ENCODE peak calls at places on chromosomes 12 and 14, in eight cellular contexts. D is mucosa of descending colon, I is WERI-Rb-1, Q is mesothelial cell of epicardium, W is hepatocyte, E is stomach, Z is heart left ventricle, Y is Calu3. L is an unnamed sample.

GRCh38 chr14:90568405-90568804 is 171.6 kb downstream of the CALM1 start:
- DNase-seq in W (no peak), D (no peak), Q (no peak), I (no peak), Y (no peak), Z (no peak), E (no peak), L (no peak)

GRCh38 chr12:9792961-9793617 is 32.4 kb upstream of the CD69 start:
- DNase-seq in Q (no peak), Z (no peak), D (no peak), E (no peak), Y (no peak), W (no peak), I (no peak), L (no peak)

GRCh38 chr14:32252030-32252670 is 49.1 kb upstream of the RNU6-8 start:
- DNase-seq in Z (peak), I (peak), Y (peak), E (peak), W (peak), Q (peak), D (peak), L (no peak)

GRCh38 chr12:509494-509893 is 49.8 kb downstream of the B4GALNT3 start:
- DNase-seq in Y (peak), Z (peak), W (no peak), I (no peak), E (peak), Q (no peak), D (peak), L (no peak)

GRCh38 chr12:2749580-2749979 is 45.2 kb upstream of the FKBP4 start:
- DNase-seq in W (no peak), D (no peak), Z (no peak), Y (no peak), Q (no peak), I (no peak), E (no peak), L (no peak)

GRCh38 chr14:76955575-76956252 is 72.8 kb downstream of the IRF2BPL start:
- DNase-seq in Z (peak), I (no peak), Y (no peak), W (no peak), E (no peak), Q (no peak), D (no peak), L (no peak)

GRCh38 chr14:58315606-58316005 is 17.3 kb downstream of the ARID4A start:
- DNase-seq in I (no peak), Y (no peak), E (no peak), Z (no peak), Q (no peak), W (no peak), D (no peak), L (no peak)

GRCh38 chr12:13444076-13444475 is 247.6 kb downstream of the EMP1 start:
- DNase-seq in I (no peak), W (no peak), D (no peak), Z (no peak), Y (no peak), E (no peak), Q (no peak), L (no peak)

GRCh38 chr12:49413796-49414195 is 46.5 kb downstream of the SPATS2 start:
- DNase-seq in I (no peak), W (no peak), Q (no peak), Z (no peak), D (no peak), Y (no peak), E (no peak), L (no peak)

GRCh38 chr12:92827836-92828431 is 101.2 kb downstream of the EEA1 start:
- DNase-seq in W (peak), Q (no peak), I (peak), Z (no peak), Y (peak), E (no peak), D (peak), L (no peak)

GRCh38 chr12:127957001-127957660 is 309.8 kb upstream of the TMEM132C start:
- DNase-seq in D (no peak), W (no peak), Q (no peak), I (no peak), Y (no peak), E (no peak), Z (no peak), L (no peak)

GRCh38 chr12:95218852-95219171 is 1.2 kb downstream of the VEZT start:
- DNase-seq in Y (peak), E (no peak), Q (no peak), D (peak), Z (no peak), W (no peak), I (peak), L (no peak)

GRCh38 chr12:24172773-24173447 is 223.4 kb upstream of the SOX5 start:
- DNase-seq in Y (no peak), W (peak), Z (no peak), I (no peak), D (no peak), E (no peak), Q (no peak), L (no peak)

GRCh38 chr14:50529288-50530179 is 2.8 kb downstream of the MAP4K5 start:
- DNase-seq in D (no peak), Q (no peak), I (no peak), Z (no peak), E (no peak), Y (no peak), W (no peak), L (no peak)

GRCh38 chr12:47844264-47845020 is 24.7 kb upstream of the HDAC7 start:
- DNase-seq in W (no peak), D (no peak), Y (no peak), Q (no peak), E (no peak), Z (no peak), I (no peak), L (no peak)

GRCh38 chr12:45244561-45245348 is 28.9 kb downstream of the ANO6 start:
- DNase-seq in Q (no peak), E (no peak), W (no peak), Z (no peak), Y (no peak), I (no peak), D (peak), L (no peak)
- TF ChIP-seq CTCF in Q (no peak), E (no peak), W (no peak), Z (no peak), Y (no peak), I (no peak), D (no peak), L (no peak)

DNA sequence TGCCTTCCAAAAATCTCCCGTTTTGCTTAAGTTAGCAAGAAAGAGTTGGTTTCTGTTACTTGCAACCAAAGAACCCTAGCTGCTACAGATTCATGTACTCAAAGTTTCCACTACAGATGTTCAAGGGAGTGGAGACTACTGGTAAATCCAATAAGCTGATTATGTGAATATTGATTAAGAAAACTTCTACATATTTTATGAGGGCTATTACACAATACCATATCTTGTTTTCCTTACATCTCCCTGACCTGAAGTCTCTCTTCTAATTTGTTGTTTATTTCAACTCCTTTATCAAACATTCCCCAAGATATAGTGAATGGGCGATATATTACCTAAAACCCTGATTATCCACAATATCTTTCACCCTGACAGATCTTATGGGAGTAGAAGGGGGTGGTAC is 164.4 kb upstream of the PLXNC1 start:
- DNase-seq in D (no peak), Y (no peak), E (no peak), I (no peak), W (no peak), Z (no peak), Q (no peak), L (no peak)
- TF ChIP-seq CTCF in D (no peak), Y (no peak), E (no peak), I (no peak), W (no peak), Z (no peak), Q (no peak), L (no peak)

GRCh38 chr12:131915774-131916173 is 13.3 kb upstream of the PUS1 start:
- DNase-seq in Z (no peak), Q (no peak), W (no peak), D (no peak), Y (no peak), I (no peak), E (no peak), L (no peak)
- TF ChIP-seq CTCF in Z (no peak), Q (no peak), W (no peak), D (no peak), Y (no peak), I (no peak), E (no peak), L (no peak)

GRCh38 chr12:98939350-98939749 is 294.3 kb downstream of the APAF1 start:
- DNase-seq in W (peak), I (peak), Q (no peak), E (no peak), Y (no peak), D (no peak), Z (no peak), L (no peak)

GRCh38 chr12:98945864-98946263 is 300.8 kb downstream of the APAF1 start:
- DNase-seq in E (no peak), Q (no peak), Z (no peak), D (no peak), Y (no peak), W (no peak), I (no peak), L (no peak)

GRCh38 chr12:98935847-98936246 is 290.8 kb downstream of the APAF1 start:
- DNase-seq in D (no peak), Q (no peak), I (no peak), E (no peak), Y (no peak), W (no peak), Z (no peak), L (no peak)

DNA sequence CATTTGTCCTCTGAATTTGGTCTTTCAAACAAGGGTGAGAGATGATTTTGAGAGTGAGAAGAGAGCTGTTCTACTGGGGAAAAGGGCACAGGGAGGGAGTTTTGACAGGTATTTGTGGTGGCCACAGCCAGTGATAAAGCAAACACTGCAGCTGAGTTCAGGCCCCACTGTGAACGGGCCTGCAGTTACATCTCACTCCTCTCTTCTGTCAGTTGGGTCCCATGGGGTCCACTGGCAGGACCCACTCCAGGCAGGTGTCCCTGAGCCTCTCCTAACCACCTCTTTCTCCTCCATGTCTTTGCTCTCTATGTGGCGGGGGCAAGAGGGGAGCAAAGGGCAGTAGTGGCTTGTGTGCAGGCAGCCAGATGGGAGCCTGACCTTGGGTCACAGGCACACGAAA is 294.8 kb downstream of the APAF1 start:
- DNase-seq in W (no peak), E (no peak), I (no peak), Y (no peak), D (no peak), Z (no peak), Q (no peak), L (no peak)
- TF ChIP-seq CTCF in W (no peak), E (no peak), I (no peak), Y (no peak), D (no peak), Z (no peak), Q (no peak), L (no peak)

GRCh38 chr14:97410667-97411286 is 613.6 kb downstream of the VRK1 start:
- DNase-seq in Z (no peak), E (no peak), Q (no peak), Y (no peak), I (no peak), D (no peak), W (no peak), L (no peak)
- TF ChIP-seq CTCF in Z (no peak), E (no peak), Q (no peak), Y (no peak), I (no peak), D (no peak), W (peak), L (no peak)

DNA sequence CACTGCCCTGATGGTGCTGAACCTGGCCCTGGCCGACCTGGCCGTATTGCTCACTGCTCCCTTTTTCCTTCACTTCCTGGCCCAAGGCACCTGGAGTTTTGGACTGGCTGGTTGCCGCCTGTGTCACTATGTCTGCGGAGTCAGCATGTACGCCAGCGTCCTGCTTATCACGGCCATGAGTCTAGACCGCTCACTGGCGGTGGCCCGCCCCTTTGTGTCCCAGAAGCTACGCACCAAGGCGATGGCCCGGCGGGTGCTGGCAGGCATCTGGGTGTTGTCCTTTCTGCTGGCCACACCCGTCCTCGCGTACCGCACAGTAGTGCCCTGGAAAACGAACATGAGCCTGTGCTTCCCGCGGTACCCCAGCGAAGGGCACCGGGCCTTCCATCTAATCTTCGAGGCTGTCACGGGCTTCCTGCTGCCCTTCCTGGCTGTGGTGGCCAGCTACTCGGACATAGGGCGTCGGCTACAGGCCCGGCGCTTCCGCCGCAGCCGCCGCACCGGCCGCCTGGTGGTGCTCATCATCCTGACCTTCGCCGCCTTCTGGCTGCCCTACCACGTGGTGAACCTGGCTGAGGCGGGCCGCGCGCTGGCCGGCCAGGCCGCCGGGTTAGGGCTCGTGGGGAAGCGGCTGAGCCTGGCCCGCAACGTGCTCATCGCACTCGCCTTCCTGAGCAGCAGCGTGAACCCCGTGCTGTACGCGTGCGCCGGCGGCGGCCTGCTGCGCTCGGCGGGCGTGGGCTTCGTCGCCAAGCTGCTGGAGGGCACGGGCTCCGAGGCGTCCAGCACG is 4.7 kb downstream of the LTB4R start:
- DNase-seq in Z (peak), Y (peak), Q (no peak), D (peak), E (peak), I (no peak), W (no peak), L (no peak)
- TF ChIP-seq CTCF in Z (peak), Y (no peak), Q (no peak), D (peak), E (no peak), I (no peak), W (no peak), L (no peak)

DNA sequence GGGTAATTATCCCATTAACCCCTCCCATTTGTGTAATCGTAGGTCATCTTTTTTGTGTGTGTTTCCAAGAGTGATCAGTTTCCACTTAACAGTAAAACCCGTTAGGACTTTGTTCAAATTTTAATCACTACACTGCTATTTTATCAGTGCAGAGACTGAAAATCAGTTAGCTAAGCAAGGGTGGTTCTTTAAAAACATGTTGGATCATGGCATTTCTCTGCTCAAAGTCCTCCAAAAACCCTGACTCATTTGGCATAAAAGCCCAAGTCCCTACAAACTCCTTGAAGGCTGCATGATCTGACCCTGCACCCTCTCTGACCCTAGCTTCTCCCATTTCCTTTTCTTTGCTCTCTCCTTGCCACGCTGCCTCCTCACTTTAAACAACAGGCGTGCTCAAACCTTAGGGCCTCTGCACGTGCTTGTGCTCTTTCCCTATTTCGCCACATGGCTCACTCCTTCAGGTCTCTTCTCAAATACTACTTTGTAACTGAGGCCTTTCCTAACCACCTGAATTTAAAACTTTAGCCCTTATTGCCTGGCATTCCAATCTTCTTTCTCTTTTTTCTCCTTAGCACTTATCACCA is 13.2 kb upstream of the OVCH1 start:
- DNase-seq in Q (no peak), D (no peak), W (no peak), Z (no peak), Y (no peak), E (no peak), I (no peak), L (no peak)
- TF ChIP-seq CTCF in Q (no peak), D (no peak), W (no peak), Z (no peak), Y (no peak), E (no peak), I (no peak), L (no peak)

GRCh38 chr14:22276913-22277816 is 311.9 kb downstream of the DAD1 start:
- DNase-seq in Y (no peak), I (no peak), W (peak), E (no peak), Q (no peak), D (no peak), Z (no peak), L (no peak)
- TF ChIP-seq CTCF in Y (peak), I (peak), W (peak), E (no peak), Q (peak), D (peak), Z (peak), L (no peak)